ENCODE peak calls at places on chromosomes 7 and 10, in four cellular contexts. X is HCT116, T is mammary epithelial cell, I is fibroblast of lung. W is an unnamed sample.

GRCh38 chr7:4073052-4073451 is 609.0 kb upstream of the FOXK1 start:
- DNase-seq in I (no peak), X (no peak), T (no peak), W (no peak)

GRCh38 chr7:132030161-132030568 is 473.7 kb upstream of the PODXL start:
- DNase-seq in T (peak; percentile 16), I (peak; percentile 45), X (no peak), W (peak; percentile 28)

GRCh38 chr10:111113238-111113960 is 36.6 kb downstream of the ADRA2A start:
- DNase-seq in X (no peak), I (no peak), T (no peak), W (no peak)

GRCh38 chr10:5583525-5584175 is 58.9 kb downstream of the CALML3 start:
- DNase-seq in X (no peak), I (no peak), T (peak; percentile 98), W (no peak)

GRCh38 chr10:11724938-11725776 is 17.0 kb upstream of the ECHDC3 start:
- DNase-seq in X (peak; percentile 56), I (peak; percentile 85), T (peak; percentile 44), W (peak; percentile 85)

GRCh38 chr7:105141068-105141467 is 127.1 kb downstream of the KMT2E start:
- DNase-seq in X (peak; percentile 8), I (peak; percentile 68), T (no peak), W (peak; percentile 66)

GRCh38 chr10:46548781-46549090 is 7.7 kb downstream of the GPRIN2 start:
- DNase-seq in T (no peak), X (no peak), I (no peak), W (no peak)

GRCh38 chr10:127161482-127161881 is 34.9 kb downstream of the INSYN2A start:
- DNase-seq in I (no peak), X (no peak), T (no peak), W (no peak)

GRCh38 chr7:117872565-117873055 is 631 bp downstream of the CTTNBP2 start:
- DNase-seq in I (peak; percentile 45), X (peak; percentile 6), T (no peak), W (peak; percentile 48)

GRCh38 chr7:65235586-65235985 is 138.1 kb upstream of the ZNF92 start:
- DNase-seq in T (no peak), I (no peak), X (no peak), W (no peak)

GRCh38 chr7:68224041-68224534 is 1227.5 kb downstream of the TYW1 start:
- DNase-seq in T (no peak), X (no peak), I (no peak), W (peak; percentile 13)

GRCh38 chr7:128459394-128459878 is 3.8 kb downstream of the HILPDA start:
- DNase-seq in X (peak; percentile 59), T (peak; percentile 52), I (peak; percentile 81), W (peak; percentile 84)

GRCh38 chr10:43994539-43994938 is 345.9 kb upstream of the ZNF32 start:
- DNase-seq in X (no peak), T (no peak), I (no peak), W (no peak)

GRCh38 chr7:95840953-95841950 is 68.9 kb downstream of the DYNC1I1 start:
- DNase-seq in I (no peak), X (peak; percentile 8), T (no peak), W (peak; percentile 50)

GRCh38 chr10:112562803-112563663 is 116.0 kb downstream of the VTI1A start:
- DNase-seq in X (no peak), I (peak; percentile 36), T (no peak), W (no peak)

GRCh38 chr7:143415696-143416095 is 7.0 kb upstream of the EPHA1 start:
- DNase-seq in X (no peak), I (no peak), T (peak; percentile 87), W (no peak)

GRCh38 chr7:158830211-158830723 is 958 bp upstream of the ESYT2 start:
- DNase-seq in I (no peak), X (no peak), T (no peak), W (no peak)

GRCh38 chr10:48497965-48498770 is 106.7 kb downstream of the ARHGAP22 start:
- DNase-seq in I (no peak), T (no peak), X (no peak), W (no peak)

GRCh38 chr10:95835149-95835860 is 72.5 kb upstream of the CC2D2B start:
- DNase-seq in I (no peak), X (no peak), T (peak; percentile 7), W (no peak)

GRCh38 chr7:135174941-135175340 is 4.4 kb upstream of the CYREN start:
- DNase-seq in T (no peak), X (no peak), I (no peak), W (no peak)

GRCh38 chr10:79487296-79488194 is 24.8 kb upstream of the EIF5AL1 start:
- DNase-seq in I (peak; percentile 53), T (peak; percentile 23), X (peak; percentile 81), W (peak; percentile 62)

GRCh38 chr10:103693070-103693811 is 162.1 kb downstream of the SH3PXD2A start:
- DNase-seq in X (no peak), T (no peak), I (no peak), W (no peak)

GRCh38 chr7:71716741-71717140 is 584.8 kb downstream of the GALNT17 start:
- DNase-seq in X (no peak), T (no peak), I (no peak), W (no peak)

GRCh38 chr7:19397917-19398316 is 252.7 kb upstream of the FERD3L start:
- DNase-seq in X (no peak), T (peak; percentile 12), I (peak; percentile 63), W (no peak)

GRCh38 chr7:66013938-66014337 is 31.9 kb upstream of the GUSB start:
- DNase-seq in X (peak; percentile 26), T (peak; percentile 26), I (peak; percentile 68), W (peak; percentile 36)

GRCh38 chr7:94848531-94848930 is 58.9 kb upstream of the PPP1R9A start:
- DNase-seq in I (no peak), X (no peak), T (peak; percentile 7), W (no peak)

GRCh38 chr7:107678110-107678753 is 17.6 kb downstream of the SLC26A4 start:
- DNase-seq in T (no peak), I (no peak), X (no peak), W (no peak)

GRCh38 chr7:145624618-145625017 is 492.0 kb upstream of the CNTNAP2 start:
- DNase-seq in X (no peak), I (peak; percentile 77), T (no peak), W (no peak)

GRCh38 chr7:4862156-4862555 is 326 bp upstream of the PAPOLB start:
- DNase-seq in X (no peak), T (no peak), I (no peak), W (no peak)

GRCh38 chr10:9056521-9056920 is 1002.0 kb downstream of the GATA3 start:
- DNase-seq in T (no peak), I (no peak), X (no peak), W (no peak)

GRCh38 chr10:49518982-49519578 is 19.8 kb downstream of the ERCC6 start:
- DNase-seq in X (peak; percentile 32), T (peak; percentile 26), I (peak; percentile 56), W (peak; percentile 67)

GRCh38 chr10:4718544-4718943 is 107.5 kb upstream of the AKR1E2 start:
- DNase-seq in T (no peak), X (no peak), I (no peak), W (no peak)

GRCh38 chr10:30059209-30060107 is at the start of gene JCAD:
- DNase-seq in T (peak; percentile 15), I (no peak), X (no peak), W (peak; percentile 72)

GRCh38 chr10:1579671-1580070 is 157.7 kb downstream of the ADARB2 start:
- DNase-seq in X (no peak), I (no peak), T (no peak), W (no peak)

GRCh38 chr7:116316838-116317612 is 106.7 kb downstream of the TES start:
- DNase-seq in I (peak; percentile 99), T (peak; percentile 100), X (peak; percentile 99), W (peak; percentile 88)

GRCh38 chr10:86138551-86139065 is 228.0 kb downstream of the GRID1 start:
- DNase-seq in X (no peak), T (no peak), I (no peak), W (no peak)
- TF ChIP-seq EZH2 in X (no peak), T (no peak), I (no peak), W (no peak)

GRCh38 chr10:133285217-133285616 is 8.5 kb upstream of the ADAM8 start:
- DNase-seq in T (no peak), X (no peak), I (no peak), W (no peak)
- H3K36me3 ChIP-seq in T (peaks cover 14% of the 10 kb centered on the region), X (no peaks in the 10 kb centered on the region), I (peaks cover 43% of the 10 kb centered on the region), W (peaks cover 55% of the 10 kb centered on the region)

GRCh38 chr10:123148414-123149161 is 652 bp downstream of the HMX2 start:
- DNase-seq in X (no peak), T (peak; percentile 4), I (no peak), W (no peak)
- TF ChIP-seq EZH2 in X (no peak), T (no peak), I (peak; percentile 93), W (peak; percentile 55)

GRCh38 chr7:36303202-36304098 is 86.2 kb upstream of the ANLN start:
- DNase-seq in I (peak; percentile 97), T (peak; percentile 86), X (peak; percentile 83), W (peak; percentile 97)

GRCh38 chr7:36305226-36305625 is 84.4 kb upstream of the ANLN start:
- DNase-seq in I (no peak), X (no peak), T (no peak), W (no peak)

GRCh38 chr7:36301914-36302771 is 87.5 kb upstream of the ANLN start:
- DNase-seq in X (no peak), T (no peak), I (no peak), W (peak; percentile 94)

GRCh38 chr7:36305648-36306047 is 84.0 kb upstream of the ANLN start:
- DNase-seq in X (no peak), T (no peak), I (no peak), W (no peak)

GRCh38 chr7:36304099-36304425 is 85.6 kb upstream of the ANLN start:
- DNase-seq in X (no peak), I (no peak), T (no peak), W (no peak)
- H3K36me3 ChIP-seq in X (no peaks in the 10 kb centered on the region), I (no peaks in the 10 kb centered on the region), T (no peaks in the 10 kb centered on the region), W (no peaks in the 10 kb centered on the region)

GRCh38 chr10:59508956-59509355 is 146.6 kb upstream of the FAM13C start:
- DNase-seq in T (no peak), X (no peak), I (no peak), W (no peak)
- TF ChIP-seq EZH2 in T (no peak), X (no peak), I (no peak), W (no peak)

GRCh38 chr7:156049366-156049765 is 237.1 kb upstream of the SHH start:
- DNase-seq in T (no peak), I (no peak), X (no peak), W (no peak)
- H3K36me3 ChIP-seq in T (no peaks in the 10 kb centered on the region), I (no peaks in the 10 kb centered on the region), X (no peaks in the 10 kb centered on the region), W (no peaks in the 10 kb centered on the region)

GRCh38 chr7:1233328-1234048 is 816 bp downstream of the UNCX start:
- DNase-seq in X (no peak), I (no peak), T (no peak), W (no peak)
- TF ChIP-seq EZH2 in X (no peak), I (peak; percentile 84), T (peak; percentile 91), W (peak; percentile 97)

GRCh38 chr7:2373646-2374045 is 19.0 kb downstream of the EIF3B start:
- DNase-seq in T (no peak), X (no peak), I (no peak), W (no peak)

GRCh38 chr7:2373124-2373556 is 18.5 kb downstream of the EIF3B start:
- DNase-seq in T (peak; percentile 24), I (no peak), X (no peak), W (peak; percentile 36)

GRCh38 chr7:2369139-2369538 is 14.5 kb downstream of the EIF3B start:
- DNase-seq in I (no peak), X (no peak), T (no peak), W (no peak)

GRCh38 chr7:2372724-2373123 is 18.1 kb downstream of the EIF3B start:
- DNase-seq in T (peak; percentile 14), X (no peak), I (no peak), W (no peak)

GRCh38 chr7:2371329-2371728 is 16.7 kb downstream of the EIF3B start:
- DNase-seq in T (no peak), X (no peak), I (no peak), W (no peak)
- H3K36me3 ChIP-seq in T (peaks cover 59% of the 10 kb centered on the region), X (peaks cover 92% of the 10 kb centered on the region), I (peaks cover 52% of the 10 kb centered on the region), W (peaks cover 98% of the 10 kb centered on the region)

W was measured in A673.